ENCODE peak calls at places on chromosomes 1 and 21, in six cellular contexts. E is tibial artery; O is putamen; L is ELR; H is NCI-H446; J is activated CD8-positive, alpha-beta memory T cell treated with anti-CD3 and anti-CD28 coated beads for 48 hours. C is an unnamed sample.

GRCh38 chr1:18157352-18157751 is 49.8 kb downstream of the IGSF21 start:
- DNase-seq in H (no peak), O (no peak), L (no peak), J (no peak), E (no peak), C (no peak)

GRCh38 chr1:180503274-180503862 is 991 bp upstream of the ACBD6 start:
- DNase-seq in O (no peak), H (no peak), J (no peak), E (no peak), L (peak), C (no peak)

GRCh38 chr21:46215436-46216131 is 13.0 kb downstream of the LSS start:
- DNase-seq in E (peak), L (no peak), H (no peak), J (no peak), O (no peak), C (no peak)

GRCh38 chr21:16279658-16280581 is 550.1 kb downstream of the USP25 start:
- DNase-seq in H (no peak), J (no peak), E (no peak), L (peak), O (peak), C (peak)

GRCh38 chr21:15732290-15732995 is 2.7 kb downstream of the USP25 start:
- DNase-seq in L (peak), J (no peak), O (no peak), E (no peak), H (peak), C (no peak)

GRCh38 chr21:45034556-45035476 is 39.6 kb upstream of the ADARB1 start:
- DNase-seq in O (no peak), H (no peak), L (no peak), E (peak), J (no peak), C (no peak)

GRCh38 chr1:27891196-27891889 is 19.0 kb downstream of the THEMIS2 start:
- DNase-seq in E (no peak), O (no peak), L (no peak), J (no peak), H (no peak), C (no peak)

GRCh38 chr1:161226320-161226711 is 456 bp downstream of the TOMM40L start:
- DNase-seq in O (no peak), E (no peak), J (no peak), H (no peak), L (peak), C (peak)

GRCh38 chr1:232110281-232111090 is 483.9 kb downstream of the DISC1 start:
- DNase-seq in L (peak), O (no peak), H (no peak), E (no peak), J (no peak), C (no peak)

GRCh38 chr1:78101514-78101913 is 55.7 kb downstream of the GIPC2 start:
- DNase-seq in E (peak), J (no peak), L (peak), H (no peak), O (no peak), C (no peak)

GRCh38 chr1:245260116-245260882 is 105.5 kb downstream of the KIF26B start:
- DNase-seq in O (no peak), L (no peak), E (no peak), J (no peak), H (no peak), C (no peak)

GRCh38 chr21:44513389-44514217 is 26.4 kb downstream of the KRTAP10-1 start:
- DNase-seq in O (no peak), H (peak), L (no peak), J (no peak), E (no peak), C (no peak)

GRCh38 chr1:225462714-225463574 is 35.1 kb upstream of the LBR start:
- DNase-seq in H (peak), J (no peak), O (no peak), E (peak), L (no peak), C (no peak)

GRCh38 chr1:116205941-116206679 is 94.9 kb downstream of the MAB21L3 start:
- DNase-seq in L (no peak), E (no peak), H (no peak), O (no peak), J (no peak), C (no peak)

GRCh38 chr1:28783363-28783762 is 28.6 kb upstream of the OPRD1 start:
- DNase-seq in J (no peak), E (no peak), L (no peak), H (no peak), O (no peak), C (no peak)

GRCh38 chr1:66258404-66259105 is 275.4 kb upstream of the SGIP1 start:
- DNase-seq in O (no peak), L (peak), J (no peak), H (no peak), E (no peak), C (no peak)

GRCh38 chr1:81689531-81689941 is 111.2 kb upstream of the ADGRL2 start:
- DNase-seq in O (no peak), E (no peak), H (no peak), J (no peak), L (peak), C (no peak)

GRCh38 chr1:81848880-81849500 is 48.3 kb downstream of the ADGRL2 start:
- DNase-seq in J (no peak), O (no peak), E (no peak), H (no peak), L (no peak), C (no peak)

GRCh38 chr1:236143104-236143948 is 987 bp downstream of the GPR137B start:
- DNase-seq in L (peak), E (no peak), O (peak), J (peak), H (no peak), C (no peak)

GRCh38 chr1:163056832-163057231 is 12.3 kb upstream of the RGS4 start:
- DNase-seq in L (peak), O (no peak), J (no peak), E (no peak), H (no peak), C (no peak)

GRCh38 chr1:181743878-181744312 is 260.6 kb downstream of the CACNA1E start:
- DNase-seq in E (peak), O (peak), H (peak), J (no peak), L (no peak), C (peak)

GRCh38 chr1:21919520-21919919 is 17.6 kb downstream of the HSPG2 start:
- DNase-seq in J (no peak), H (peak), L (peak), O (no peak), E (no peak), C (no peak)

GRCh38 chr21:46551636-46552241 is 53.1 kb downstream of the S100B start:
- DNase-seq in O (no peak), E (no peak), J (no peak), L (no peak), H (no peak), C (no peak)

GRCh38 chr1:168654198-168654910 is 74.7 kb downstream of the DPT start:
- DNase-seq in O (no peak), J (no peak), E (no peak), H (no peak), L (peak), C (no peak)

GRCh38 chr1:21781971-21782867 is 730 bp downstream of the USP48 start:
- DNase-seq in L (peak), O (peak), H (peak), E (no peak), J (peak), C (peak)

GRCh38 chr1:184191181-184191601 is 139.7 kb downstream of the TSEN15 start:
- DNase-seq in H (peak), J (no peak), E (peak), L (peak), O (no peak), C (peak)

GRCh38 chr1:150322310-150322709 is 977 bp downstream of the PRPF3 start:
- DNase-seq in J (no peak), E (no peak), L (peak), H (no peak), O (no peak), C (no peak)

GRCh38 chr1:234926574-234927311 is 201.9 kb downstream of the TOMM20 start:
- DNase-seq in L (no peak), H (no peak), J (no peak), E (peak), O (no peak), C (no peak)

GRCh38 chr1:83552820-83553219 is 446.1 kb downstream of the TTLL7 start:
- DNase-seq in H (no peak), O (no peak), J (no peak), L (no peak), E (no peak), C (no peak)

GRCh38 chr1:150237746-150238145 is 1.8 kb upstream of the ANP32E start:
- DNase-seq in O (no peak), H (no peak), L (no peak), E (peak), J (no peak), C (no peak)

C was measured in head of caudate nucleus.